ENCODE peak calls at places on chromosomes 3 and 15, in five cellular contexts. D, B, H, P and T are unnamed samples.

GRCh38 chr15:39874890-39875549 is 45.0 kb downstream of the GPR176 start:
- DNase-seq in P (no peak), B (no peak), D (peak; percentile 41), H (no peak), T (no peak)

GRCh38 chr3:194738254-194739093 is 52.8 kb downstream of the FAM43A start:
- DNase-seq in B (no peak), H (peak; percentile 41), P (no peak), D (no peak), T (no peak)

GRCh38 chr3:72255191-72255590 is 470.2 kb upstream of the PROK2 start:
- DNase-seq in D (no peak), P (no peak), B (no peak), H (no peak), T (no peak)

GRCh38 chr15:31352911-31353811 is 26.5 kb downstream of the KLF13 start:
- DNase-seq in H (peak; percentile 77), D (no peak), P (peak; percentile 83), B (peak; percentile 67), T (peak; percentile 67)

GRCh38 chr3:146501752-146502151 is 32.4 kb upstream of the PLSCR2 start:
- DNase-seq in P (no peak), H (no peak), B (no peak), D (no peak), T (no peak)

GRCh38 chr3:15536856-15537255 is 15.3 kb upstream of the COLQ start:
- DNase-seq in D (no peak), P (no peak), B (no peak), H (no peak), T (no peak)

GRCh38 chr3:184337315-184337714 is at the start of gene FAM131A:
- DNase-seq in H (no peak), P (no peak), D (no peak), B (no peak), T (no peak)

GRCh38 chr15:47932829-47933696 is 187.7 kb upstream of the SLC24A5 start:
- DNase-seq in B (no peak), D (no peak), P (no peak), H (no peak), T (no peak)

GRCh38 chr3:88221726-88222125 is 72.0 kb downstream of the C3orf38 start:
- DNase-seq in B (no peak), D (no peak), H (no peak), P (no peak), T (no peak)

GRCh38 chr15:60573936-60574335 is 95.0 kb upstream of the ICE2 start:
- DNase-seq in D (no peak), H (no peak), B (no peak), P (no peak), T (peak; percentile 52)

GRCh38 chr15:69093127-69093526 is 67.3 kb upstream of the GLCE start:
- DNase-seq in H (no peak), D (peak; percentile 97), P (no peak), B (no peak), T (no peak)

GRCh38 chr3:52153389-52154096 is 680 bp downstream of the POC1A start:
- DNase-seq in D (no peak), H (no peak), P (no peak), B (no peak), T (peak; percentile 18)

GRCh38 chr3:113912551-113913246 is 35.1 kb upstream of the ZDHHC23 start:
- DNase-seq in P (no peak), H (peak; percentile 14), D (peak; percentile 44), B (no peak), T (peak; percentile 36)

GRCh38 chr3:195774917-195775316 is 36.8 kb downstream of the MUC4 start:
- DNase-seq in P (no peak), B (no peak), H (no peak), D (peak; percentile 6), T (no peak)

GRCh38 chr15:62896969-62897486 is 145.5 kb upstream of the TPM1 start:
- DNase-seq in D (peak; percentile 91), H (peak; percentile 96), B (peak; percentile 97), P (peak; percentile 20), T (no peak)

GRCh38 chr3:23183731-23184130 is 19.4 kb upstream of the UBE2E2 start:
- DNase-seq in P (no peak), D (peak; percentile 55), H (no peak), B (peak; percentile 10), T (no peak)

GRCh38 chr3:16069149-16069922 is 105.1 kb upstream of the GALNT15 start:
- DNase-seq in H (peak; percentile 70), B (peak; percentile 94), D (no peak), P (no peak), T (no peak)

GRCh38 chr3:24100694-24101402 is 155.8 kb downstream of the NR1D2 start:
- DNase-seq in P (no peak), H (no peak), D (no peak), B (no peak), T (no peak)

GRCh38 chr15:94298359-94298758 is 67.0 kb downstream of the MCTP2 start:
- DNase-seq in P (no peak), H (no peak), B (no peak), D (no peak), T (no peak)

GRCh38 chr3:172939651-172940293 is 189.2 kb downstream of the ECT2 start:
- DNase-seq in H (no peak), D (no peak), P (no peak), B (no peak), T (no peak)

GRCh38 chr3:133765256-133765655 is 19.1 kb downstream of the TF start:
- DNase-seq in H (no peak), P (no peak), B (no peak), D (no peak), T (no peak)

GRCh38 chr3:79086514-79086913 is 681.3 kb downstream of the ROBO1 start:
- DNase-seq in D (peak; percentile 25), B (peak; percentile 5), P (no peak), H (peak; percentile 9), T (peak; percentile 16)

GRCh38 chr3:10532939-10533730 is 27.7 kb upstream of the ATP2B2 start:
- DNase-seq in D (no peak), H (no peak), P (no peak), B (no peak), T (no peak)

GRCh38 chr3:48852151-48852550 is 4.5 kb upstream of the PRKAR2A start:
- DNase-seq in P (no peak), D (no peak), B (no peak), H (no peak), T (no peak)